ENCODE peak calls at places on chromosome 18, in five cellular contexts. L is body of pancreas, V is neuronal stem cell, S is upper lobe of right lung, Y is GM23248. O is an unnamed sample. For H3K4me1, the result is how much of the 10 kb centered on the place peaks cover.

GRCh38 chr18:56632070-56633022 is 6.0 kb downstream of the TXNL1 start:
- DNase-seq in L (no peak), V (no peak), S (no peak), Y (no peak), O (no peak)

GRCh38 chr18:27954226-27954625 is 222.7 kb downstream of the CDH2 start:
- DNase-seq in L (no peak), V (no peak), S (no peak), Y (peak), O (no peak)

GRCh38 chr18:13026583-13027270 is 35.6 kb downstream of the CEP192 start:
- DNase-seq in L (no peak), V (no peak), S (no peak), Y (peak), O (no peak)

GRCh38 chr18:9048808-9049494 is 53.5 kb upstream of the NDUFV2 start:
- DNase-seq in L (no peak), V (no peak), S (no peak), Y (peak), O (no peak)

GRCh38 chr18:66510357-66511027 is 93.4 kb downstream of the CDH19 start:
- DNase-seq in L (no peak), V (no peak), S (no peak), Y (no peak), O (no peak)

GRCh38 chr18:23422751-23423418 is 30.2 kb upstream of the RIOK3 start:
- DNase-seq in L (peak), V (no peak), S (peak), Y (peak), O (peak)

GRCh38 chr18:7789853-7790552 is 222.9 kb downstream of the PTPRM start:
- DNase-seq in L (peak), V (peak), S (no peak), Y (peak), O (no peak)

GRCh38 chr18:9719421-9719981 is 11.4 kb downstream of the RAB31 start:
- DNase-seq in L (no peak), V (no peak), S (peak), Y (peak), O (peak)

GRCh38 chr18:36493349-36494281 is 196.1 kb downstream of the FHOD3 start:
- DNase-seq in L (peak), V (no peak), S (no peak), Y (peak), O (no peak)

GRCh38 chr18:62372156-62372555 is 47.0 kb downstream of the TNFRSF11A start:
- DNase-seq in L (peak), V (no peak), S (no peak), Y (no peak), O (no peak)

GRCh38 chr18:6731197-6731596 is 1.7 kb downstream of the ARHGAP28 start:
- DNase-seq in L (peak), V (no peak), S (no peak), Y (peak), O (no peak)

GRCh38 chr18:66764225-66764624 is 160.3 kb upstream of the CDH19 start:
- DNase-seq in L (no peak), V (no peak), S (no peak), Y (no peak), O (no peak)

GRCh38 chr18:25675123-25675850 is 323.3 kb upstream of the ZNF521 start:
- DNase-seq in L (no peak), V (no peak), S (no peak), Y (no peak), O (no peak)

GRCh38 chr18:8847900-8848299 is 142.5 kb downstream of the MTCL1 start:
- DNase-seq in L (no peak), V (no peak), S (no peak), Y (peak), O (no peak)

GRCh38 chr18:38923136-38923535 is 1357.5 kb upstream of the CELF4 start:
- DNase-seq in L (no peak), V (no peak), S (no peak), Y (no peak), O (no peak)

GRCh38 chr18:36298113-36298701 is 694 bp downstream of the FHOD3 start:
- DNase-seq in L (no peak), V (peak), S (no peak), Y (peak), O (peak)

GRCh38 chr18:24071779-24072178 is 57.2 kb downstream of the TTC39C start:
- DNase-seq in L (no peak), V (no peak), S (no peak), Y (no peak), O (no peak)

GRCh38 chr18:76275913-76276312 is 219.1 kb downstream of the ZNF516 start:
- DNase-seq in L (no peak), V (no peak), S (no peak), Y (no peak), O (no peak)

GRCh38 chr18:51447351-51447896 is 249.9 kb upstream of the MEX3C start:
- DNase-seq in L (peak), V (no peak), S (no peak), Y (no peak), O (no peak)

GRCh38 chr18:44325903-44326650 is 354.6 kb upstream of the SETBP1 start:
- DNase-seq in L (peak), V (peak), S (no peak), Y (peak), O (no peak)

GRCh38 chr18:2917255-2918047 is 70.6 kb downstream of the EMILIN2 start:
- DNase-seq in L (no peak), V (no peak), S (no peak), Y (no peak), O (no peak)
- H3K4me1 ChIP-seq in L (under half), V (under half), S (under half), Y (under half), O (under half)

GRCh38 chr18:79111483-79111882 is 42.3 kb downstream of the ATP9B start:
- DNase-seq in L (no peak), V (no peak), S (no peak), Y (no peak), O (no peak)
- H3K4me1 ChIP-seq in L (under half), V (under half), S (under half), Y (under half), O (under half)

GRCh38 chr18:3248670-3249359 is 1.2 kb downstream of the MYL12A start:
- DNase-seq in L (peak), V (no peak), S (no peak), Y (peak), O (no peak)

GRCh38 chr18:3245853-3246635 is 1.6 kb upstream of the MYL12A start:
- DNase-seq in L (peak), V (peak), S (peak), Y (peak), O (peak)

GRCh38 chr18:3248062-3248669 is 565 bp downstream of the MYL12A start:
- DNase-seq in L (peak), V (peak), S (no peak), Y (peak), O (no peak)

GRCh38 chr18:3246636-3247242 is 862 bp upstream of the MYL12A start:
- DNase-seq in L (peak), V (no peak), S (no peak), Y (peak), O (no peak)

GRCh38 chr18:3247243-3248061 is at the start of gene MYL12A:
- DNase-seq in L (peak), V (peak), S (peak), Y (peak), O (peak)
- H3K4me1 ChIP-seq in L (half or more), V (under half), S (under half), Y (under half), O (half or more)

GRCh38 chr18:3845176-3845575 is 395.2 kb downstream of the TGIF1 start:
- DNase-seq in L (no peak), V (no peak), S (no peak), Y (no peak), O (no peak)
- H3K4me1 ChIP-seq in L (under half), V (under half), S (under half), Y (under half), O (under half)

DNA sequence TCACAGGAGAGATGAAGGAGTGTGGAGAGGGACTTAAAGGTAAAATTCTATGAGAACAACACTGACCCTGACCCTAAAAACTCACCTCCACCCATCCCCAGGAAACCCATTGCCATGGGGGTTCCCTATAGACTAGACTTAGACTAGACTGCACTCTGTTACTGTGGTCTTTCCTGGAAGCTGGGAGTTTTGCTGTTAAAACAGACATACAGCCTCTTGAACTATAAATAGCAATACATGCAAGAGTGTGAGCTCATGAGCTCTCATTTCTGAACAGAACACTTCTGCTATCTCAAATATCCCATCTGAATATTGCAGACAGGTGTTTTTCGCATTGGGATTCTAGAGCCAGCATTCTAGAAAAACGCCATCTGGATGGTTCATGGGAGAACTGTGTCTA is 51.8 kb downstream of the SLC14A2 start:
- DNase-seq in L (no peak), V (no peak), S (no peak), Y (no peak), O (no peak)
- H3K4me1 ChIP-seq in L (under half), V (under half), S (under half), Y (under half), O (under half)

GRCh38 chr18:58054041-58054733 is 10.2 kb downstream of the NEDD4L start:
- DNase-seq in L (no peak), V (no peak), S (peak), Y (peak), O (peak)
- H3K4me1 ChIP-seq in L (under half), V (under half), S (under half), Y (under half), O (under half)

DNA sequence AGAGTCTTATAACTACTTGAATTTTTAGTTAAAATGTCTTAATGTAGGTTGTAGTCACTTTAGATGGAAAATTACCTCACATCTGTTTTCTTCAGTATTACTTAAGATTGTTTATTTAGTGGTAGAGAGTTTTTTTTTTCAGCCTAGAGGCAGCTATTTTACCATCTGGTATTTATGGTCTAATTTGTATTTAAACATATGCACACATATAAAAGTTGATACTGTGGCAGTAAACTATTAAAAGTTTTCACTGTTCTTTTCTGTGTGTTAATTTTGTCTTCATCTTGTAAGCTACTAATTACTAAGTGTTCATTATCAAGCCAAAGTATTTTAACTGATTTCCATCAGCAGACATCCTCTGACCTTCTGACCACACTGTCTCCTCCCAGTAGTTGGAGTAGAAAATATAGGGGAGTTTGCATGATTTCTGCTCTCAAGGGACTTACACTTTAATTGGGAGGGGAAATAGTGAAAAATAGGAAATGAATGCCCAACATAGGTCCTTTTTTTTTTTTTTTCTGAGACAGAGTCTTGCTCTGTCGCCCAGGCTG is 4.3 kb downstream of the PMAIP1 start:
- DNase-seq in L (no peak), V (no peak), S (no peak), Y (no peak), O (no peak)
- H3K4me1 ChIP-seq in L (under half), V (under half), S (under half), Y (under half), O (under half)

GRCh38 chr18:55310863-55311262 is 277.1 kb downstream of the TCF4 start:
- DNase-seq in L (no peak), V (no peak), S (no peak), Y (no peak), O (no peak)
- H3K4me1 ChIP-seq in L (under half), V (under half), S (under half), Y (under half), O (under half)

DNA sequence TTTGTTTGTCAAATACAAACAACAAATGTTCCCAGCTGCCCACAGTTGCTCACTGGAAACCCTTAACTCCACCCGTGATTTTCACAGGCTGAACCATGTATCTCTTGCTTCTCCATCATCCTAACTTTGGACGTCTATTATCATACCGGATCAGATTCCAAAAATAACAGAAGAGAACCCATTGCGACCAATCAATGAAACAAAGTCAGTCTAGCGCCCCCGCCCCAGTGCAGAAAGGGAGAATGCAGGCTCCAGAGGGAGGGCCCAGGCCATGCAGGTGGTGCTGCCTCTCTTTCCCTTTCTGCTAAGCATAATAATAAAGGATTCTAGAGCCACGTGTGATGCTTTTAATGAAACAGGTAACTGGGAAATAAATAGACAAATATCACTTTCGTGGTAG is 24.1 kb downstream of the COLEC12 start:
- DNase-seq in L (no peak), V (no peak), S (no peak), Y (no peak), O (no peak)
- H3K4me1 ChIP-seq in L (half or more), V (under half), S (under half), Y (half or more), O (under half)

O was measured in left lung.